ENCODE peak calls at places on chromosomes 11 and 22, in six cellular contexts. One of them, this sample, is unnamed.

GRCh38 chr11:70583781-70584218 is 185.5 kb downstream of the CTTN start:
- DNase-seq in GM23338: no peak
- DNase-seq in fibroblast of lung: no peak
- DNase-seq in IMR-90: no peak
- DNase-seq in K562: no peak
- DNase-seq in A549: no peak
- DNase-seq in this sample: no peak

GRCh38 chr11:133966924-133967598 is 10.3 kb upstream of the IGSF9B start:
- DNase-seq in fibroblast of lung: no peak
- DNase-seq in K562: peak
- DNase-seq in GM23338: peak
- DNase-seq in IMR-90: no peak
- DNase-seq in A549: peak
- DNase-seq in this sample: peak

GRCh38 chr11:60182546-60183330 is at the start of gene MS4A6A:
- DNase-seq in A549: no peak
- DNase-seq in fibroblast of lung: no peak
- DNase-seq in GM23338: no peak
- DNase-seq in K562: no peak
- DNase-seq in IMR-90: no peak
- DNase-seq in this sample: no peak

GRCh38 chr11:43969543-43969942 is 27.1 kb downstream of the C11orf96 start:
- DNase-seq in A549: no peak
- DNase-seq in GM23338: no peak
- DNase-seq in IMR-90: no peak
- DNase-seq in K562: no peak
- DNase-seq in fibroblast of lung: no peak
- DNase-seq in this sample: no peak

GRCh38 chr22:25070870-25071465 is 118.5 kb downstream of the KIAA1671 start:
- DNase-seq in IMR-90: no peak
- DNase-seq in fibroblast of lung: no peak
- DNase-seq in GM23338: no peak
- DNase-seq in K562: no peak
- DNase-seq in A549: no peak
- DNase-seq in this sample: no peak

GRCh38 chr11:77158041-77158695 is 30.1 kb downstream of the MYO7A start:
- DNase-seq in IMR-90: no peak
- DNase-seq in A549: no peak
- DNase-seq in GM23338: no peak
- DNase-seq in K562: no peak
- DNase-seq in fibroblast of lung: no peak
- DNase-seq in this sample: no peak

GRCh38 chr22:35749808-35750207 is 32.1 kb downstream of the APOL5 start:
- DNase-seq in K562: no peak
- DNase-seq in fibroblast of lung: no peak
- DNase-seq in GM23338: no peak
- DNase-seq in IMR-90: no peak
- DNase-seq in A549: no peak
- DNase-seq in this sample: no peak

GRCh38 chr11:120929090-120929489 is 94.8 kb upstream of the TBCEL start:
- DNase-seq in fibroblast of lung: no peak
- DNase-seq in K562: no peak
- DNase-seq in GM23338: no peak
- DNase-seq in A549: no peak
- DNase-seq in IMR-90: no peak
- DNase-seq in this sample: no peak

GRCh38 chr11:121687961-121688566 is 235.3 kb upstream of the SORL1-AS1 start:
- DNase-seq in fibroblast of lung: peak
- DNase-seq in IMR-90: peak
- DNase-seq in A549: no peak
- DNase-seq in GM23338: peak
- DNase-seq in K562: no peak
- DNase-seq in this sample: peak

GRCh38 chr11:41245704-41246398 is 213.6 kb downstream of the LRRC4C start:
- DNase-seq in K562: no peak
- DNase-seq in IMR-90: no peak
- DNase-seq in fibroblast of lung: no peak
- DNase-seq in A549: no peak
- DNase-seq in GM23338: peak
- DNase-seq in this sample: peak

GRCh38 chr11:40986320-40986719 is 473.1 kb downstream of the LRRC4C start:
- DNase-seq in IMR-90: no peak
- DNase-seq in fibroblast of lung: no peak
- DNase-seq in GM23338: no peak
- DNase-seq in K562: no peak
- DNase-seq in A549: no peak
- DNase-seq in this sample: no peak

GRCh38 chr11:33598426-33599069 is 102.1 kb downstream of the C11orf91 start:
- DNase-seq in IMR-90: no peak
- DNase-seq in fibroblast of lung: no peak
- DNase-seq in K562: no peak
- DNase-seq in GM23338: peak
- DNase-seq in A549: no peak
- DNase-seq in this sample: peak

GRCh38 chr11:43557553-43558031 is 122.9 kb upstream of the HSD17B12 start:
- DNase-seq in fibroblast of lung: peak
- DNase-seq in IMR-90: no peak
- DNase-seq in K562: no peak
- DNase-seq in GM23338: peak
- DNase-seq in A549: no peak
- DNase-seq in this sample: peak

GRCh38 chr22:40383905-40384304 is 13.5 kb downstream of the SGSM3 start:
- DNase-seq in fibroblast of lung: peak
- DNase-seq in A549: no peak
- DNase-seq in K562: no peak
- DNase-seq in IMR-90: peak
- DNase-seq in GM23338: no peak
- DNase-seq in this sample: no peak

GRCh38 chr11:32893947-32894827 is 1.6 kb downstream of the QSER1 start:
- DNase-seq in GM23338: peak
- DNase-seq in IMR-90: peak
- DNase-seq in A549: peak
- DNase-seq in fibroblast of lung: peak
- DNase-seq in K562: peak
- DNase-seq in this sample: peak

GRCh38 chr11:35043933-35044332 is 95.0 kb upstream of the CD44 start:
- DNase-seq in fibroblast of lung: peak
- DNase-seq in A549: no peak
- DNase-seq in IMR-90: no peak
- DNase-seq in GM23338: no peak
- DNase-seq in K562: no peak
- DNase-seq in this sample: no peak

GRCh38 chr11:35042906-35043305 is 96.1 kb upstream of the CD44 start:
- DNase-seq in GM23338: no peak
- DNase-seq in IMR-90: no peak
- DNase-seq in A549: no peak
- DNase-seq in fibroblast of lung: no peak
- DNase-seq in K562: no peak
- DNase-seq in this sample: no peak

GRCh38 chr11:35046606-35047005 is 92.4 kb upstream of the CD44 start:
- DNase-seq in K562: no peak
- DNase-seq in A549: no peak
- DNase-seq in IMR-90: no peak
- DNase-seq in GM23338: no peak
- DNase-seq in fibroblast of lung: no peak
- DNase-seq in this sample: no peak

GRCh38 chr11:35047179-35047578 is 91.8 kb upstream of the CD44 start:
- DNase-seq in fibroblast of lung: no peak
- DNase-seq in GM23338: no peak
- DNase-seq in K562: no peak
- DNase-seq in IMR-90: no peak
- DNase-seq in A549: no peak
- DNase-seq in this sample: no peak

GRCh38 chr11:35045219-35045819 is 93.7 kb upstream of the CD44 start:
- DNase-seq in A549: no peak
- DNase-seq in fibroblast of lung: no peak
- DNase-seq in K562: no peak
- DNase-seq in GM23338: no peak
- DNase-seq in IMR-90: no peak
- DNase-seq in this sample: no peak
- H3K4me2 ChIP-seq in A549: no peak
- H3K4me2 ChIP-seq in fibroblast of lung: no peak
- H3K4me2 ChIP-seq in K562: no peak
- H3K4me2 ChIP-seq in GM23338: no peak
- H3K4me2 ChIP-seq in IMR-90: no peak
- H3K4me2 ChIP-seq in this sample: no peak

GRCh38 chr11:103648670-103649400 is 387.6 kb upstream of the DDI1 start:
- DNase-seq in IMR-90: peak
- DNase-seq in K562: no peak
- DNase-seq in fibroblast of lung: no peak
- DNase-seq in A549: no peak
- DNase-seq in GM23338: no peak
- DNase-seq in this sample: no peak

GRCh38 chr11:103651341-103651998 is 385.0 kb upstream of the DDI1 start:
- DNase-seq in GM23338: no peak
- DNase-seq in fibroblast of lung: no peak
- DNase-seq in IMR-90: no peak
- DNase-seq in A549: no peak
- DNase-seq in K562: no peak
- DNase-seq in this sample: no peak

GRCh38 chr11:103648054-103648453 is 388.4 kb upstream of the DDI1 start:
- DNase-seq in GM23338: no peak
- DNase-seq in A549: no peak
- DNase-seq in fibroblast of lung: no peak
- DNase-seq in K562: no peak
- DNase-seq in IMR-90: no peak
- DNase-seq in this sample: no peak

GRCh38 chr11:103650330-103650729 is 386.1 kb upstream of the DDI1 start:
- DNase-seq in IMR-90: no peak
- DNase-seq in A549: no peak
- DNase-seq in K562: no peak
- DNase-seq in fibroblast of lung: no peak
- DNase-seq in GM23338: no peak
- DNase-seq in this sample: no peak

GRCh38 chr11:103649401-103649895 is 387.0 kb upstream of the DDI1 start:
- DNase-seq in fibroblast of lung: no peak
- DNase-seq in IMR-90: no peak
- DNase-seq in K562: no peak
- DNase-seq in A549: no peak
- DNase-seq in GM23338: no peak
- DNase-seq in this sample: no peak
- H3K4me2 ChIP-seq in fibroblast of lung: no peak
- H3K4me2 ChIP-seq in IMR-90: no peak
- H3K4me2 ChIP-seq in K562: no peak
- H3K4me2 ChIP-seq in A549: no peak
- H3K4me2 ChIP-seq in GM23338: no peak
- H3K4me2 ChIP-seq in this sample: no peak

DNA sequence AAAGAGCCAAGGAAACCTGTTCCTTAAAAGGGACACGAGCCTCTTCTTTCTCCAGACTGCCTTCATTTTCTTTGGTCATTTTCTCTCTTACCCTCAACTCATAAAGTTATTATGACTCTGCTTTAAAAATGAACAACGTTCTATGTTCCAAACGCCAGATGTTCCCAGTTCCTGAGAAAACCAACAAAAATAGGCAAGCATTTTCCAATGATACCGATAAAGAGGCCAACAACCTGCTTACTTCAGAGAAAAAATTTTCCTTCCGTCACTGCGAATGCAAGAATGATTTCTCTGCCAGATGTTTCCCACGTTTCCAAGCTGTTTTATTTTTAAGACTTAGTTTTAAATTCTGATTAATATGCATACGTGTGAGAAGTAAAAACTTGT is 315 bp upstream of the TRPC6 start:
- DNase-seq in GM23338: no peak
- DNase-seq in fibroblast of lung: no peak
- DNase-seq in K562: no peak
- DNase-seq in IMR-90: no peak
- DNase-seq in A549: no peak
- DNase-seq in this sample: no peak
- H3K4me2 ChIP-seq in GM23338: peak
- H3K4me2 ChIP-seq in fibroblast of lung: peak
- H3K4me2 ChIP-seq in K562: no peak
- H3K4me2 ChIP-seq in IMR-90: peak
- H3K4me2 ChIP-seq in A549: peak
- H3K4me2 ChIP-seq in this sample: peak

GRCh38 chr11:95283653-95284052 is 52.7 kb upstream of the SESN3 start:
- DNase-seq in IMR-90: no peak
- DNase-seq in GM23338: no peak
- DNase-seq in K562: no peak
- DNase-seq in A549: no peak
- DNase-seq in fibroblast of lung: peak
- DNase-seq in this sample: no peak

GRCh38 chr11:95282337-95282751 is 51.3 kb upstream of the SESN3 start:
- DNase-seq in GM23338: peak
- DNase-seq in IMR-90: no peak
- DNase-seq in A549: no peak
- DNase-seq in fibroblast of lung: peak
- DNase-seq in K562: no peak
- DNase-seq in this sample: no peak

GRCh38 chr11:95283146-95283545 is 52.1 kb upstream of the SESN3 start:
- DNase-seq in IMR-90: no peak
- DNase-seq in fibroblast of lung: no peak
- DNase-seq in K562: no peak
- DNase-seq in GM23338: no peak
- DNase-seq in A549: no peak
- DNase-seq in this sample: no peak

GRCh38 chr11:95277868-95278267 is 46.9 kb upstream of the SESN3 start:
- DNase-seq in IMR-90: no peak
- DNase-seq in K562: no peak
- DNase-seq in GM23338: no peak
- DNase-seq in A549: no peak
- DNase-seq in fibroblast of lung: no peak
- DNase-seq in this sample: no peak

DNA sequence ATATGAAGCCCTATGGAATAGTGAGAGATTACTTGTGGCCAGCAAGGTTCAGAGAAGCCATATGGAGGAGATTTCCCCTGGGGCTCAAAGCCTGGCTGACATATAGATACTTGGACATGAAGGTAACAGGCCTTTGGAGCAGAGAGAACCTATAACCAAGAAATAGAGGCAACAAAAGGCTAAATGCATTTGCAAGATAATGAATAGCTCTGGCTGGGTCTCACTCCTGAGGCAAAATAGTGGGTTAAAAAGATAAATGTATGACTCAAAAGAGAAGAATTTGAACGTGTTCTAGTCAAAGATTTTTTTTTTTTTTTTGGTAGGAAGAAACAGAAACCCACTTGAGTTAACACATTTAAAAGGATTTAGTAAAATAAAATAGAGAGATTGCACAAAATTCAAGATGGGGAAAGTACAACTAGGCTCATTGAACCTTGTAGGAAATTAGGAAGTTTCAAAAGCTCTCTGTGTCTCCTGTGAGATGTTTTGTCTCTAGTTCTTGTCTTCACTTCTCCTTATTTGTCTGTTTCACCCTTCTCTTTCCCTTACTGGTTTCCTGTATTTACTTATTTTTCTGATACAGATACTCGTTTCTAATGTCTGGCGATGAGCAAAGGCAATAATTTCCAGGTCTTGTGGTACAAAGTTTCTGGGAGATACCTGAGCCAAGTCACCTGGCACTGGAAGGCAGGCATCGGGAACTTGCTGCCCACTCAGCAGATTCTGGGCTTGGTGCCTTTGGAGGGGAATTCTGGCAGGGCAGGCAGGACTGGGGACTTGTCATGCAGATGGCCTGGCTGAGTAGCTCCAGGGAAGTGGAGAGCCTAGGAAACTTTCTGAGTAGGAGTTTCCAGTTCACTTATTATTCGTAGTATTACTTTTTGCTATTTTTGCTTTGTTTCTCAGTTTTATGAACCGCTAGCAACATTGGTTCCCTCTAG is 49.2 kb upstream of the SESN3 start:
- DNase-seq in GM23338: peak
- DNase-seq in IMR-90: no peak
- DNase-seq in A549: no peak
- DNase-seq in fibroblast of lung: no peak
- DNase-seq in K562: no peak
- DNase-seq in this sample: peak
- H3K4me2 ChIP-seq in GM23338: peak
- H3K4me2 ChIP-seq in IMR-90: no peak
- H3K4me2 ChIP-seq in A549: no peak
- H3K4me2 ChIP-seq in fibroblast of lung: no peak
- H3K4me2 ChIP-seq in K562: no peak
- H3K4me2 ChIP-seq in this sample: no peak